ENCODE peak calls at places on chromosomes 11 and 22, in five cellular contexts. E is stomach, W is suprapubic skin, Z is GM23338, M is ovary. B is an unnamed sample.

GRCh38 chr22:37180531-37181231 is 7.4 kb downstream of the C1QTNF6 start:
- DNase-seq in E (no peak), W (peak; percentile 48), Z (no peak), M (no peak), B (no peak)

GRCh38 chr22:32920032-32920628 is 118.6 kb downstream of the TIMP3 start:
- DNase-seq in E (no peak), W (peak; percentile 74), Z (no peak), M (peak; percentile 66), B (no peak)

GRCh38 chr22:46969491-46969890 is 207.0 kb downstream of the TBC1D22A start:
- DNase-seq in E (no peak), W (no peak), Z (no peak), M (no peak), B (no peak)

GRCh38 chr22:43227231-43227630 is 40.3 kb upstream of the TTLL12 start:
- DNase-seq in E (no peak), W (no peak), Z (peak; percentile 20), M (no peak), B (no peak)

GRCh38 chr11:9922806-9923205 is 258.9 kb downstream of the SWAP70 start:
- DNase-seq in E (no peak), W (no peak), Z (peak; percentile 81), M (no peak), B (no peak)

GRCh38 chr22:30968015-30968923 is at the start of gene MORC2:
- DNase-seq in E (peak; percentile 63), W (peak; percentile 79), Z (peak; percentile 89), M (peak; percentile 55), B (no peak)

GRCh38 chr11:9787260-9787659 is 123.4 kb downstream of the SWAP70 start:
- DNase-seq in E (no peak), W (no peak), Z (no peak), M (no peak), B (no peak)

GRCh38 chr11:58631378-58631777 is 8.9 kb downstream of the CNTF start:
- DNase-seq in E (no peak), W (no peak), Z (no peak), M (no peak), B (no peak)

GRCh38 chr11:11608783-11609232 is 13.0 kb downstream of the GALNT18 start:
- DNase-seq in E (no peak), W (no peak), Z (no peak), M (no peak), B (no peak)

GRCh38 chr22:25627271-25627848 is 62.9 kb downstream of the GRK3 start:
- DNase-seq in E (no peak), W (no peak), Z (no peak), M (no peak), B (no peak)

GRCh38 chr11:62004473-62004872 is 37.0 kb upstream of the FTH1 start:
- DNase-seq in E (no peak), W (peak; percentile 56), Z (no peak), M (no peak), B (no peak)

GRCh38 chr11:85595285-85595884 is 31.8 kb downstream of the DLG2 start:
- DNase-seq in E (no peak), W (no peak), Z (peak; percentile 59), M (no peak), B (no peak)

GRCh38 chr11:120929664-120930154 is 94.2 kb upstream of the TBCEL start:
- DNase-seq in E (peak; percentile 36), W (no peak), Z (peak; percentile 94), M (no peak), B (no peak)

GRCh38 chr11:117958949-117959348 is 27.2 kb upstream of the IL10RA start:
- DNase-seq in E (no peak), W (no peak), Z (no peak), M (no peak), B (no peak)

GRCh38 chr22:43658823-43659222 is 153.3 kb downstream of the EFCAB6 start:
- DNase-seq in E (no peak), W (no peak), Z (peak; percentile 67), M (no peak), B (no peak)

GRCh38 chr11:119092880-119093665 is 8.4 kb downstream of the HMBS start:
- DNase-seq in E (peak; percentile 57), W (no peak), Z (no peak), M (no peak), B (no peak)

GRCh38 chr11:122756417-122756816 is 81.9 kb upstream of the CRTAM start:
- DNase-seq in E (peak; percentile 34), W (no peak), Z (no peak), M (no peak), B (no peak)

GRCh38 chr11:11978792-11979486 is 29.5 kb downstream of the DKK3 start:
- DNase-seq in E (peak; percentile 64), W (no peak), Z (no peak), M (peak; percentile 81), B (peak; percentile 45)

DNA sequence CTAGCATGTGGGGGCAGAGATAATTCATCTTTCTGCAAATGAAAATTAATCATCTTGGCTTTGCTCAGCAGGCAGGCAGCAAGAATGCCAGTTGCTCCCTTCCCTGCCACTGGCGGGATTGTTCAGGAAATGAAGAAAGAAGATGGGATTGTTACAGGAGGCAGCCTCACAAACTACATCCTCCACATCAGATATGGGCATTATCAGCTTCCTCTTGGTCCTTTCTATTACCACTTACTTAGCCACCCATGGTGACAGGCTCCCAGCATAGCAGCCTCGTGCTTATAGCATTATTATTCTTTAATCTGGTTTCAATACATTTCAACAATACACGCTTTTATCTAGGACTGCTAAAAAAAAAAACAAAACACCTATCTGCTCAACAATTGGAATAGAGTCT is 461.6 kb upstream of the ISX start:
- DNase-seq in E (no peak), W (no peak), Z (no peak), M (no peak), B (no peak)
- H3K27me3 ChIP-seq in E (peaks cover 5% of the 10 kb centered on the region), W (no peaks in the 10 kb centered on the region), Z (no peaks in the 10 kb centered on the region), M (no peaks in the 10 kb centered on the region), B (no peaks in the 10 kb centered on the region)

GRCh38 chr22:20779014-20779812 is 5.3 kb downstream of the SERPIND1 start:
- DNase-seq in E (no peak), W (no peak), Z (no peak), M (no peak), B (no peak)

GRCh38 chr22:20779813-20780148 is 5.9 kb downstream of the SERPIND1 start:
- DNase-seq in E (no peak), W (no peak), Z (no peak), M (no peak), B (no peak)

GRCh38 chr22:20775342-20775895 is 1.5 kb downstream of the SERPIND1 start:
- DNase-seq in E (no peak), W (no peak), Z (no peak), M (no peak), B (no peak)

GRCh38 chr22:20776624-20777405 is 2.9 kb downstream of the SERPIND1 start:
- DNase-seq in E (no peak), W (no peak), Z (no peak), M (no peak), B (no peak)

DNA sequence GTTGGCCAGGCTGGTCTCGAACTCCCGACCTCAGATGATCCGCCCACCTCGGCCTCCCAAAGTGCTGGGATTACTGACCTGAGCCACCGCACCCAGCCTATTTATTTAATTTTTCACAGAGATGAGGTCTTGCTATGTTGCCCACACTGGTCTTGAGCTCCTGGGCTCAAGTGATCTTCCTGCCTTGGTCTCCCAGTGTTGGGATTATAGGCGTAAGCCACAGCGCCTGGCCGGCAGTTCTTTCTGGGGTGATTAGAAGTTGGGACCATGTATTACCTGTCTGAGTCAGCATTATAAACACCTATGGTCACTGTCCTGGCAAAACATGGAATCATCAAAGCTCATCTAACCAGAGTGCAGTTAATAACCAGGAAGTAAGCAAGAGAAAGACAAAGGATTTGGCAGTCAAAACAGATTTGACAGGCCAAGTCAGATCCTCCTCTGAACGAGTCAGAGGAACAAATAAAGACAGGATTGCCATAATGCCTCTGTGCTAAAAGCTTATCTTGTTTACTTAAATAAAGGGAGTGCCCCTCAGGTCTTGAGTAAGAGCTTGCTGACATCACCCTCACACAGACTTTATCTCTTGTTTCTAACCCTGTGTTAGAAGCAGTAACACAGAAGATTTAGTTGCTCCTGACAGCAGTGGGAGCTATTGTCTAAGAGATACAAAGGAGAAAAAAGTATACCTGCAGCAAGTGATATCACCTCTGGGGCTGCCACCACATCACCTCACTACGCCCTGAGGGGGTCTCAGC is 3.7 kb downstream of the SERPIND1 start:
- DNase-seq in E (no peak), W (no peak), Z (no peak), M (peak; percentile 22), B (no peak)
- TF ChIP-seq CTCF in E (no peak), W (no peak), Z (no peak), M (no peak), B (no peak)

GRCh38 chr11:72750086-72750485 is 2.1 kb downstream of the ARAP1 start:
- DNase-seq in E (no peak), W (no peak), Z (no peak), M (no peak), B (peak; percentile 78)

GRCh38 chr11:72752088-72752914 is at the start of gene ARAP1:
- DNase-seq in E (peak; percentile 69), W (peak; percentile 85), Z (peak; percentile 83), M (peak; percentile 69), B (peak; percentile 66)

GRCh38 chr11:72751293-72752087 is 718 bp downstream of the ARAP1 start:
- DNase-seq in E (no peak), W (no peak), Z (peak; percentile 52), M (no peak), B (no peak)

GRCh38 chr11:72753341-72754148 is 1.3 kb upstream of the ARAP1 start:
- DNase-seq in E (no peak), W (no peak), Z (no peak), M (no peak), B (no peak)

DNA sequence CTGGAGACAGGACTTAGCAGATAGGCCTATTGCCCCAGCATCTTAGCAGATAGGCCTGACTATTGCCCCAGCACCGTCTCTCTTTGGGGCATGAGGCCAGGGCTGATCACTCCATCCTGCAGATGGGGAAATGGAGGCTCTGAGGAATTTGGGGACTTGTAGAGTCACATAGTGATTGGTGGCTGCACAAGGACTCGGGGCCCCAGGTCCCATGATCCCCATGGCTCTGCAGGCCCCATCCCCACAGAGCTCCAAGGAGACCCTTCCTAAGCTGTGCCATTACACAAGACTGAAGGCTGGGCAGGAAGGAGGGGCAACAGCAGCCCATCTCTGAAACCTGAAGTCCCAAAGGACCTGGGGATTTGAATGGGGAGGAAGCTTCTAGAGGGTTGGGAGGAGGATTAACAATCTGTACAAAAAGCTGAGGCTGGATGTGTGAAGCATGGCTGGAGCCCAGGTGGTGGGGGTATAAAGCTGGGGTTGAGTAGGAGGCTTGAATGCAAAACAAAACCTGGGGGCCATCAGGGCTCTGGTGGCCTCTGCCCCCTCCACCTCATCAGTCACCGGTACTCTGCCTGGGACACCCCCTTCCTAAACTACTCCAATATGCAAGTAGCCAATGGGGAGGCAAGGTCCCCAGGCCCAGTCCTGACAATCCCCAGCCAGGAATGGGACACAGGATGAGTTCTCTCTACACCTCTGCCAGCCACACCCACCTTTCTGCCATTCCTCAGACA is 1.5 kb downstream of the ARAP1 start:
- DNase-seq in E (no peak), W (no peak), Z (no peak), M (no peak), B (no peak)
- H3K4me3 ChIP-seq in E (peak overlapping the region; percentile 73), W (no peak overlapping the region), Z (peak overlapping the region; percentile 95), M (no peak overlapping the region), B (peak overlapping the region; percentile 67)

GRCh38 chr22:22913989-22914388 is 26.4 kb downstream of the IGLL5 start:
- DNase-seq in E (no peak), W (no peak), Z (no peak), M (no peak), B (no peak)

GRCh38 chr22:22916215-22916951 is 28.8 kb downstream of the IGLL5 start:
- DNase-seq in E (no peak), W (no peak), Z (no peak), M (no peak), B (no peak)

GRCh38 chr22:22916952-22917290 is 29.3 kb downstream of the IGLL5 start:
- DNase-seq in E (no peak), W (no peak), Z (no peak), M (no peak), B (no peak)

GRCh38 chr22:22914726-22915669 is 27.4 kb downstream of the IGLL5 start:
- DNase-seq in E (no peak), W (no peak), Z (no peak), M (no peak), B (no peak)

GRCh38 chr22:22915670-22916035 is 28.0 kb downstream of the IGLL5 start:
- DNase-seq in E (no peak), W (no peak), Z (no peak), M (no peak), B (no peak)
- H3K27me3 ChIP-seq in E (peaks cover 2% of the 10 kb centered on the region), W (no peaks in the 10 kb centered on the region), Z (peaks cover 79% of the 10 kb centered on the region), M (no peaks in the 10 kb centered on the region), B (no peaks in the 10 kb centered on the region)

B was measured in dorsolateral prefrontal cortex.